ENCODE peak calls at places on chromosomes 2 and 18, in eight cellular contexts. One of them, this sample, is unnamed.

GRCh38 chr2:11498543-11499034 is 32.6 kb upstream of the E2F6 start:
- DNase-seq in SK-N-SH: peak
- DNase-seq in WTC11: no peak
- DNase-seq in hepatocyte: peak
- DNase-seq in gastrocnemius medialis: peak
- DNase-seq in epithelial cell of esophagus: no peak
- DNase-seq in thoracic aorta: no peak
- DNase-seq in left lung: peak
- DNase-seq in this sample: no peak

GRCh38 chr18:67896471-67896870 is 380.0 kb upstream of the DSEL start:
- DNase-seq in WTC11: no peak
- DNase-seq in left lung: no peak
- DNase-seq in SK-N-SH: no peak
- DNase-seq in epithelial cell of esophagus: no peak
- DNase-seq in gastrocnemius medialis: no peak
- DNase-seq in hepatocyte: no peak
- DNase-seq in thoracic aorta: no peak
- DNase-seq in this sample: no peak

GRCh38 chr2:177579486-177580036 is 187.0 kb downstream of the AGPS start:
- DNase-seq in gastrocnemius medialis: no peak
- DNase-seq in SK-N-SH: no peak
- DNase-seq in left lung: no peak
- DNase-seq in thoracic aorta: no peak
- DNase-seq in hepatocyte: peak
- DNase-seq in epithelial cell of esophagus: no peak
- DNase-seq in WTC11: no peak
- DNase-seq in this sample: no peak

GRCh38 chr18:54742120-54742519 is 86.2 kb upstream of the RAB27B start:
- DNase-seq in hepatocyte: no peak
- DNase-seq in WTC11: no peak
- DNase-seq in thoracic aorta: no peak
- DNase-seq in SK-N-SH: no peak
- DNase-seq in gastrocnemius medialis: no peak
- DNase-seq in epithelial cell of esophagus: no peak
- DNase-seq in left lung: no peak
- DNase-seq in this sample: no peak

GRCh38 chr18:44938396-44939036 is 257.8 kb downstream of the SETBP1 start:
- DNase-seq in thoracic aorta: no peak
- DNase-seq in SK-N-SH: peak
- DNase-seq in epithelial cell of esophagus: peak
- DNase-seq in hepatocyte: peak
- DNase-seq in WTC11: no peak
- DNase-seq in left lung: no peak
- DNase-seq in gastrocnemius medialis: no peak
- DNase-seq in this sample: no peak

GRCh38 chr2:39778233-39778632 is 825 bp downstream of the THUMPD2 start:
- DNase-seq in WTC11: no peak
- DNase-seq in left lung: no peak
- DNase-seq in SK-N-SH: peak
- DNase-seq in thoracic aorta: no peak
- DNase-seq in gastrocnemius medialis: no peak
- DNase-seq in hepatocyte: no peak
- DNase-seq in epithelial cell of esophagus: no peak
- DNase-seq in this sample: no peak

GRCh38 chr18:44957440-44957839 is 276.8 kb downstream of the SETBP1 start:
- DNase-seq in epithelial cell of esophagus: no peak
- DNase-seq in thoracic aorta: no peak
- DNase-seq in gastrocnemius medialis: no peak
- DNase-seq in left lung: no peak
- DNase-seq in SK-N-SH: no peak
- DNase-seq in WTC11: no peak
- DNase-seq in hepatocyte: no peak
- DNase-seq in this sample: no peak

GRCh38 chr18:26948703-26949102 is 83.2 kb upstream of the AQP4 start:
- DNase-seq in hepatocyte: no peak
- DNase-seq in SK-N-SH: no peak
- DNase-seq in WTC11: no peak
- DNase-seq in epithelial cell of esophagus: no peak
- DNase-seq in gastrocnemius medialis: no peak
- DNase-seq in thoracic aorta: no peak
- DNase-seq in left lung: no peak
- DNase-seq in this sample: no peak

GRCh38 chr2:204110250-204111183 is 174.0 kb downstream of the ICOS start:
- DNase-seq in gastrocnemius medialis: no peak
- DNase-seq in left lung: no peak
- DNase-seq in SK-N-SH: no peak
- DNase-seq in WTC11: no peak
- DNase-seq in epithelial cell of esophagus: no peak
- DNase-seq in hepatocyte: no peak
- DNase-seq in thoracic aorta: no peak
- DNase-seq in this sample: peak

GRCh38 chr2:100835253-100835652 is 15.3 kb downstream of the NPAS2 start:
- DNase-seq in WTC11: no peak
- DNase-seq in SK-N-SH: no peak
- DNase-seq in gastrocnemius medialis: no peak
- DNase-seq in left lung: no peak
- DNase-seq in epithelial cell of esophagus: no peak
- DNase-seq in hepatocyte: no peak
- DNase-seq in thoracic aorta: no peak
- DNase-seq in this sample: no peak

GRCh38 chr2:234463626-234464290 is 33.1 kb downstream of the ARL4C start:
- DNase-seq in SK-N-SH: peak
- DNase-seq in left lung: no peak
- DNase-seq in WTC11: no peak
- DNase-seq in epithelial cell of esophagus: peak
- DNase-seq in gastrocnemius medialis: no peak
- DNase-seq in thoracic aorta: no peak
- DNase-seq in hepatocyte: peak
- DNase-seq in this sample: no peak

GRCh38 chr2:88698498-88699233 is 7.2 kb downstream of the RPIA start:
- DNase-seq in hepatocyte: peak
- DNase-seq in left lung: no peak
- DNase-seq in gastrocnemius medialis: no peak
- DNase-seq in epithelial cell of esophagus: peak
- DNase-seq in WTC11: no peak
- DNase-seq in SK-N-SH: no peak
- DNase-seq in thoracic aorta: no peak
- DNase-seq in this sample: no peak

GRCh38 chr2:151947524-151948165 is 119.4 kb upstream of the ARL5A start:
- DNase-seq in left lung: peak
- DNase-seq in WTC11: peak
- DNase-seq in epithelial cell of esophagus: peak
- DNase-seq in hepatocyte: no peak
- DNase-seq in thoracic aorta: peak
- DNase-seq in gastrocnemius medialis: peak
- DNase-seq in SK-N-SH: no peak
- DNase-seq in this sample: no peak

GRCh38 chr2:133844214-133844892 is 276.1 kb upstream of the NCKAP5 start:
- DNase-seq in thoracic aorta: no peak
- DNase-seq in WTC11: peak
- DNase-seq in left lung: peak
- DNase-seq in epithelial cell of esophagus: peak
- DNase-seq in hepatocyte: peak
- DNase-seq in SK-N-SH: peak
- DNase-seq in gastrocnemius medialis: peak
- DNase-seq in this sample: no peak

GRCh38 chr2:70412294-70413075 is 110.6 kb upstream of the FAM136A start:
- DNase-seq in left lung: no peak
- DNase-seq in gastrocnemius medialis: no peak
- DNase-seq in thoracic aorta: no peak
- DNase-seq in hepatocyte: peak
- DNase-seq in WTC11: no peak
- DNase-seq in SK-N-SH: no peak
- DNase-seq in epithelial cell of esophagus: no peak
- DNase-seq in this sample: no peak

GRCh38 chr18:12621737-12622306 is 36.1 kb downstream of the SPIRE1 start:
- DNase-seq in WTC11: no peak
- DNase-seq in SK-N-SH: no peak
- DNase-seq in thoracic aorta: no peak
- DNase-seq in hepatocyte: no peak
- DNase-seq in left lung: no peak
- DNase-seq in gastrocnemius medialis: no peak
- DNase-seq in epithelial cell of esophagus: peak
- DNase-seq in this sample: no peak

GRCh38 chr18:40357536-40357935 is 1597.5 kb upstream of the PIK3C3 start:
- DNase-seq in left lung: no peak
- DNase-seq in hepatocyte: no peak
- DNase-seq in thoracic aorta: no peak
- DNase-seq in SK-N-SH: no peak
- DNase-seq in gastrocnemius medialis: no peak
- DNase-seq in WTC11: no peak
- DNase-seq in epithelial cell of esophagus: no peak
- DNase-seq in this sample: no peak

GRCh38 chr2:204753841-204754240 is 208.6 kb downstream of the PARD3B start:
- DNase-seq in left lung: no peak
- DNase-seq in hepatocyte: no peak
- DNase-seq in thoracic aorta: no peak
- DNase-seq in gastrocnemius medialis: no peak
- DNase-seq in SK-N-SH: no peak
- DNase-seq in WTC11: no peak
- DNase-seq in epithelial cell of esophagus: no peak
- DNase-seq in this sample: no peak

GRCh38 chr18:79595876-79596374 is 83.7 kb upstream of the CTDP1 start:
- DNase-seq in WTC11: peak
- DNase-seq in hepatocyte: no peak
- DNase-seq in gastrocnemius medialis: no peak
- DNase-seq in left lung: peak
- DNase-seq in SK-N-SH: no peak
- DNase-seq in epithelial cell of esophagus: no peak
- DNase-seq in thoracic aorta: no peak
- DNase-seq in this sample: no peak

GRCh38 chr2:47221039-47221438 is 65.9 kb upstream of the STPG4 start:
- DNase-seq in thoracic aorta: no peak
- DNase-seq in hepatocyte: no peak
- DNase-seq in epithelial cell of esophagus: no peak
- DNase-seq in left lung: no peak
- DNase-seq in SK-N-SH: no peak
- DNase-seq in WTC11: no peak
- DNase-seq in gastrocnemius medialis: no peak
- DNase-seq in this sample: no peak

GRCh38 chr18:62485684-62486083 is 37.1 kb upstream of the ZCCHC2 start:
- DNase-seq in thoracic aorta: no peak
- DNase-seq in gastrocnemius medialis: no peak
- DNase-seq in hepatocyte: peak
- DNase-seq in WTC11: no peak
- DNase-seq in SK-N-SH: no peak
- DNase-seq in epithelial cell of esophagus: peak
- DNase-seq in left lung: no peak
- DNase-seq in this sample: no peak

GRCh38 chr18:31685097-31686082 is 1.0 kb upstream of the B4GALT6 start:
- DNase-seq in hepatocyte: peak
- DNase-seq in left lung: peak
- DNase-seq in WTC11: peak
- DNase-seq in thoracic aorta: no peak
- DNase-seq in epithelial cell of esophagus: peak
- DNase-seq in gastrocnemius medialis: peak
- DNase-seq in SK-N-SH: peak
- DNase-seq in this sample: peak
- TF ChIP-seq CTCF in hepatocyte: peak
- TF ChIP-seq CTCF in left lung: peak
- TF ChIP-seq CTCF in WTC11: no peak
- TF ChIP-seq CTCF in thoracic aorta: peak
- TF ChIP-seq CTCF in epithelial cell of esophagus: peak
- TF ChIP-seq CTCF in gastrocnemius medialis: peak
- TF ChIP-seq CTCF in SK-N-SH: peak
- TF ChIP-seq CTCF in this sample: peak

GRCh38 chr2:164655336-164655735 is 34.1 kb upstream of the GRB14 start:
- DNase-seq in WTC11: no peak
- DNase-seq in gastrocnemius medialis: no peak
- DNase-seq in left lung: no peak
- DNase-seq in SK-N-SH: no peak
- DNase-seq in epithelial cell of esophagus: peak
- DNase-seq in thoracic aorta: no peak
- DNase-seq in hepatocyte: no peak
- DNase-seq in this sample: no peak

GRCh38 chr2:164651361-164651760 is 30.1 kb upstream of the GRB14 start:
- DNase-seq in left lung: no peak
- DNase-seq in epithelial cell of esophagus: no peak
- DNase-seq in hepatocyte: no peak
- DNase-seq in thoracic aorta: no peak
- DNase-seq in SK-N-SH: no peak
- DNase-seq in gastrocnemius medialis: no peak
- DNase-seq in WTC11: no peak
- DNase-seq in this sample: no peak

GRCh38 chr2:164657129-164657528 is 35.8 kb upstream of the GRB14 start:
- DNase-seq in epithelial cell of esophagus: peak
- DNase-seq in SK-N-SH: no peak
- DNase-seq in WTC11: no peak
- DNase-seq in gastrocnemius medialis: no peak
- DNase-seq in thoracic aorta: no peak
- DNase-seq in left lung: no peak
- DNase-seq in hepatocyte: no peak
- DNase-seq in this sample: no peak

GRCh38 chr2:164661349-164661748 is 40.1 kb upstream of the GRB14 start:
- DNase-seq in WTC11: no peak
- DNase-seq in SK-N-SH: no peak
- DNase-seq in hepatocyte: no peak
- DNase-seq in thoracic aorta: no peak
- DNase-seq in epithelial cell of esophagus: peak
- DNase-seq in left lung: no peak
- DNase-seq in gastrocnemius medialis: no peak
- DNase-seq in this sample: no peak

DNA sequence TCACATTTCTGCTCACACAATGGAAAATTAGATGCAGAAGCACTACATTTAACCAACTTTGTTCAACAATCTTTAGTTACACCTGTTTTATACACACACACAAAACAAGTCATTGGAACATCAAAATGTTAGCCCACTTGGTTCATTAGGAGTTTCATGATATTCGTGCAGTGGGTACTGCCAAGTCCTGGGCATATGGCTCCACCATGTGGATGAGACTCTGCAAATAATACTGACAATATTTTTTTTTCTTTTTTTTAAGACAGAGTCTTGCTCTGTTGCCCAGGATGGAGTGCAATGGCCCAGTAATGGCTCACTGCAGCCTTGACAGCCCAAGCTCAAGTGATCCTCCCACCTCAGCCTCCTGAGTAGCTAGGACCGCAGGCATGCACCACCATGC is 34.5 kb upstream of the GRB14 start:
- DNase-seq in hepatocyte: no peak
- DNase-seq in gastrocnemius medialis: no peak
- DNase-seq in epithelial cell of esophagus: peak
- DNase-seq in WTC11: no peak
- DNase-seq in SK-N-SH: no peak
- DNase-seq in thoracic aorta: no peak
- DNase-seq in left lung: no peak
- DNase-seq in this sample: no peak
- TF ChIP-seq CTCF in hepatocyte: no peak
- TF ChIP-seq CTCF in gastrocnemius medialis: peak
- TF ChIP-seq CTCF in epithelial cell of esophagus: no peak
- TF ChIP-seq CTCF in WTC11: no peak
- TF ChIP-seq CTCF in SK-N-SH: peak
- TF ChIP-seq CTCF in thoracic aorta: no peak
- TF ChIP-seq CTCF in left lung: no peak
- TF ChIP-seq CTCF in this sample: no peak

GRCh38 chr2:237471457-237472186 is 15.4 kb upstream of the MLPH start:
- DNase-seq in gastrocnemius medialis: peak
- DNase-seq in thoracic aorta: no peak
- DNase-seq in SK-N-SH: peak
- DNase-seq in WTC11: peak
- DNase-seq in left lung: peak
- DNase-seq in epithelial cell of esophagus: peak
- DNase-seq in hepatocyte: peak
- DNase-seq in this sample: no peak
- TF ChIP-seq CTCF in gastrocnemius medialis: peak
- TF ChIP-seq CTCF in thoracic aorta: peak
- TF ChIP-seq CTCF in SK-N-SH: peak
- TF ChIP-seq CTCF in WTC11: peak
- TF ChIP-seq CTCF in left lung: peak
- TF ChIP-seq CTCF in epithelial cell of esophagus: peak
- TF ChIP-seq CTCF in hepatocyte: peak
- TF ChIP-seq CTCF in this sample: no peak

GRCh38 chr2:230706053-230706498 is 6.6 kb upstream of the CAB39 start:
- DNase-seq in epithelial cell of esophagus: peak
- DNase-seq in WTC11: no peak
- DNase-seq in thoracic aorta: no peak
- DNase-seq in gastrocnemius medialis: no peak
- DNase-seq in hepatocyte: peak
- DNase-seq in SK-N-SH: no peak
- DNase-seq in left lung: no peak
- DNase-seq in this sample: no peak
- TF ChIP-seq CTCF in epithelial cell of esophagus: no peak
- TF ChIP-seq CTCF in WTC11: no peak
- TF ChIP-seq CTCF in thoracic aorta: no peak
- TF ChIP-seq CTCF in gastrocnemius medialis: no peak
- TF ChIP-seq CTCF in hepatocyte: no peak
- TF ChIP-seq CTCF in SK-N-SH: no peak
- TF ChIP-seq CTCF in left lung: no peak
- TF ChIP-seq CTCF in this sample: no peak

This sample was measured in natural killer cell.